ENCODE peak calls at places on chromosomes 7 and 10, in four cellular contexts. P is HCT116, A is A549, C is H1. V is an unnamed sample.

GRCh38 chr10:100670828-100671479 is 74.4 kb upstream of the PAX2 start:
- DNase-seq in P (no peak), A (peak), C (no peak), V (no peak)

GRCh38 chr7:93327006-93327633 is 95.0 kb downstream of the VPS50 start:
- DNase-seq in P (peak), A (no peak), C (no peak), V (peak)

GRCh38 chr10:69697006-69697405 is 67.0 kb downstream of the FAM241B start:
- DNase-seq in P (no peak), A (no peak), C (no peak), V (no peak)

GRCh38 chr10:7475046-7475860 is 64.4 kb upstream of the SFMBT2 start:
- DNase-seq in P (no peak), A (no peak), C (no peak), V (no peak)

GRCh38 chr10:44023517-44023916 is 361.4 kb downstream of the CXCL12 start:
- DNase-seq in P (no peak), A (no peak), C (no peak), V (no peak)

GRCh38 chr7:33420311-33420710 is 290.9 kb downstream of the BBS9 start:
- DNase-seq in P (no peak), A (no peak), C (no peak), V (no peak)

GRCh38 chr7:121329460-121330052 is 756 bp downstream of the WNT16 start:
- DNase-seq in P (no peak), A (peak), C (no peak), V (no peak)

GRCh38 chr7:151412318-151412717 is 2.5 kb upstream of the WDR86 start:
- DNase-seq in P (no peak), A (no peak), C (no peak), V (no peak)

GRCh38 chr10:17454181-17454800 is at the start of gene ST8SIA6:
- DNase-seq in P (no peak), A (peak), C (no peak), V (peak)

GRCh38 chr10:25747038-25747437 is 187.0 kb upstream of the MYO3A start:
- DNase-seq in P (no peak), A (no peak), C (no peak), V (no peak)

GRCh38 chr10:37067576-37067975 is 57.8 kb upstream of the ANKRD30A start:
- DNase-seq in P (no peak), A (peak), C (no peak), V (no peak)

GRCh38 chr10:43304687-43305333 is 37.9 kb upstream of the RASGEF1A start:
- DNase-seq in P (no peak), A (peak), C (no peak), V (peak)

GRCh38 chr7:127831312-127832212 is 179.6 kb downstream of the SND1 start:
- DNase-seq in P (no peak), A (no peak), C (no peak), V (no peak)

GRCh38 chr7:65832281-65832680 is 40.6 kb upstream of the VKORC1L1 start:
- DNase-seq in P (no peak), A (peak), C (no peak), V (peak)

GRCh38 chr10:12800302-12800701 is 201.2 kb downstream of the CCDC3 start:
- DNase-seq in P (no peak), A (no peak), C (no peak), V (no peak)

GRCh38 chr10:115936926-115937755 is 335.9 kb downstream of the GFRA1 start:
- DNase-seq in P (no peak), A (no peak), C (no peak), V (peak)

GRCh38 chr10:17428616-17429097 is 25.7 kb downstream of the ST8SIA6 start:
- DNase-seq in P (no peak), A (no peak), C (no peak), V (no peak)

GRCh38 chr10:14838582-14839304 is 637 bp downstream of the HSPA14 start:
- DNase-seq in P (no peak), A (peak), C (peak), V (no peak)

GRCh38 chr7:143954163-143954894 is at the start of gene OR2F1:
- DNase-seq in P (no peak), A (no peak), C (no peak), V (no peak)

GRCh38 chr7:108824840-108825540 is 255.3 kb downstream of the DNAJB9 start:
- DNase-seq in P (peak), A (peak), C (no peak), V (peak)

GRCh38 chr10:45071043-45071813 is 70.5 kb downstream of the ZNF22 start:
- DNase-seq in P (no peak), A (no peak), C (no peak), V (no peak)

GRCh38 chr10:92464364-92464763 is 109.5 kb downstream of the IDE start:
- DNase-seq in P (no peak), A (no peak), C (no peak), V (no peak)

DNA sequence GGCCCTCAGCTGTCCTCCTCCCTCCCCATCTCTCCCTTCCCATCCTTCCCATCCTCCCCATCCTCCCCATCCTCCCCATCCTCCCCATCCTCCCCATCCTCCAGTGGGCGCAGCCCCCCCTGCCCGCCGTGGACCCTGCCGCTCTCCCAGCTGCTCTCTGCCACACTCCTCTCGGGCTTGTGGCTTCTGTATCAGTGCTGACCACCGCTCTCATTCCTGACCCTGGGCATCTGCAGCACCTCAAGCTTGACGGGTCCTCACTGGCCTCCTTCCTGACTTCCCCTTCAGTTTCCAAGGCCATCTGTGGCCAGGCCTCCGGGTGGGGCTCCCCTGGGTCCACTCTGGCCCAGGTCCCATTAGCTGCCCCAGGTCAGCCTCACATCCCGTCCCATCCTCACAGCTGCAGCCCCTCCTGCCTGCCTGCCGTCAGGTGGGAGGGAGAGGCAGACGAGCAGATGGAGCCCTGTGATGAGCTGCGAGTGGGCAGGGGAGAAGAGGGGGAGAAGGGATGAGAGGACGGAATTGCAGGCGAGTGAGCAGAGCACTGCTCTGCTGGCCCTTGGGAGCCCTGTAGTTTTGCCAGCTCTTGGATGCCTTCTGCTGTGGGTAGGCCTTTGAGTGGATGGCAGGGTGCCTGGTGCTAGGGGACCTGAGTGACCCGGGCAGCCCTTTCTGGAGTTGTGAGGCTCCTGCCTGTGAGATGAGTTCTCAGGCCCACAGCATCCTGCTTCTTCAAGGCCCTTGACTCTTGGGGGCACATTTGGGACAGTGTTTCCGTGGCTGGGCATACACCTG is 35.8 kb downstream of the LHPP start:
- DNase-seq in P (no peak), A (no peak), C (no peak), V (no peak)
- TF ChIP-seq CEBPB in P (no peak), A (no peak), C (no peak), V (no peak)

GRCh38 chr10:119301397-119301796 is 94.0 kb downstream of the GRK5 start:
- DNase-seq in P (no peak), A (no peak), C (no peak), V (peak)
- TF ChIP-seq CEBPB in P (no peak), A (no peak), C (no peak), V (no peak)

GRCh38 chr7:113890326-113891030 is 28.3 kb downstream of the PPP1R3A start:
- DNase-seq in P (no peak), A (no peak), C (no peak), V (peak)

GRCh38 chr7:113891031-113891350 is 27.8 kb downstream of the PPP1R3A start:
- DNase-seq in P (no peak), A (no peak), C (no peak), V (no peak)

GRCh38 chr7:113891828-113892227 is 27.0 kb downstream of the PPP1R3A start:
- DNase-seq in P (no peak), A (no peak), C (no peak), V (peak)

DNA sequence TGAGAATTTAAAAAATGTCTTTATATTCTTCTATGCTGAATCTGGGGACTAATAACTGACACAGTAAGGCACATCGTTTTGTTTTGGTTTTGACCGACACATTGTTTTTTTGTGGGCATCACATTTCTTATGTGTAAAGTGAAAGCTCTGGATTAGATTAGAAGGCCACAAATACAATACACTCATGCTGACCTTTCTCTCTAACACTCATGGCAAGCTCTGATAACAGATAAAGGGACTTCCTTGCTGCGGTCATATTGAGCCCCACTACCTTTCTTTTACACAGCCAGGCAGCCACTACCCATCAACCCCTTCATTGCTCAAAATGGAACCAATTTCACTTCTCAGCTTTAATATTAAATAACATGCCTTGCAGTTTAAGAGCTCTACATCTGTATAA is 26.0 kb downstream of the PPP1R3A start:
- DNase-seq in P (no peak), A (no peak), C (no peak), V (no peak)
- TF ChIP-seq CEBPB in P (no peak), A (no peak), C (no peak), V (no peak)

GRCh38 chr10:131162211-131162610 is 149.3 kb downstream of the TCERG1L start:
- DNase-seq in P (no peak), A (no peak), C (no peak), V (no peak)

GRCh38 chr10:131161087-131161486 is 150.4 kb downstream of the TCERG1L start:
- DNase-seq in P (no peak), A (no peak), C (no peak), V (no peak)

GRCh38 chr10:131162866-131163265 is 148.7 kb downstream of the TCERG1L start:
- DNase-seq in P (no peak), A (no peak), C (no peak), V (no peak)

GRCh38 chr10:131165092-131165491 is 146.4 kb downstream of the TCERG1L start:
- DNase-seq in P (no peak), A (no peak), C (no peak), V (no peak)

DNA sequence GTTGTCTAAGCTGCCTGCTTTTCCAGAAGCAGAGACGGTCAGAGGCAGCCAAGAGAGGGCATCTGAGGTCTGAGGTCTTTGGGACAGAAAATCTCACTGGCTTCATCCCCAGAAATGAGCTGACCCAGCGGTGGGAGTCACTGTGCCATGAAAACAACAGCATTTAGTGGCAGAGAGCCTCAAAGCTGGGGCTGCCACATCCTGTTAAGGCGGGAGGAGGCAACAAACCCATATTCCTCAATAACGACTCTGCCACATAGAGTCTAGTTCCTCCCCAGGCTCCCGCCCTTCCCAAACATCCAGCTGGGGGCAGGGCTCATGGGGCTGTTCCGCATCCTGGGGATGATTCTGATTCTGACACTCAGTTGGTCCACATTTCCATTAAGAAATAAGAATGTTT is 148.1 kb downstream of the TCERG1L start:
- DNase-seq in P (no peak), A (no peak), C (no peak), V (no peak)
- TF ChIP-seq CEBPB in P (no peak), A (no peak), C (no peak), V (no peak)

GRCh38 chr10:126352446-126352845 is 35.8 kb downstream of the ADAM12 start:
- DNase-seq in P (no peak), A (no peak), C (no peak), V (no peak)
- TF ChIP-seq CEBPB in P (no peak), A (no peak), C (no peak), V (no peak)

DNA sequence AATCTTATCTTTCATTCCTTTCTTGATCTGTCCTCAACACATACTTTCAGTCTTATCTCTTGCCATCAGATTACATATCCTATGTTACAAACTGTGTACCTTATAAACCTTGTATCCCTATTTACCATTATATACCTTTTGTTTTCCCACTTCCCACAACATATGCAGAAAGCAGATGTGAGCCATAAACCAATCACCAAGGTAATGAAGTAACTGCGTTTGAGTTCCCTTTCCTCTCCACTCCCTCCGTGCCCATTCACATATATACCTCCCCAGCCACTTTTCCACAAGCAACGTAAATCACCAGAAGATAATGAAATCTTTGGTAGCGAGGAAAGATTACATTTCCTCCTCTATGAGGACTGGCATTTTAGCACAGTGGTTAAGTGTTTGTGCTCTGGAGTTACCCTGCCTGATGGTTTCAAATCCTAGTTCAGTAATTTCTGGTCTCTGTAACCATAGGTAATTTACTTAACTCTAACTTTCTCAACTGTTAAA is 55.5 kb upstream of the PHF14 start:
- DNase-seq in P (no peak), A (no peak), C (no peak), V (no peak)
- TF ChIP-seq CEBPB in P (no peak), A (no peak), C (no peak), V (no peak)

DNA sequence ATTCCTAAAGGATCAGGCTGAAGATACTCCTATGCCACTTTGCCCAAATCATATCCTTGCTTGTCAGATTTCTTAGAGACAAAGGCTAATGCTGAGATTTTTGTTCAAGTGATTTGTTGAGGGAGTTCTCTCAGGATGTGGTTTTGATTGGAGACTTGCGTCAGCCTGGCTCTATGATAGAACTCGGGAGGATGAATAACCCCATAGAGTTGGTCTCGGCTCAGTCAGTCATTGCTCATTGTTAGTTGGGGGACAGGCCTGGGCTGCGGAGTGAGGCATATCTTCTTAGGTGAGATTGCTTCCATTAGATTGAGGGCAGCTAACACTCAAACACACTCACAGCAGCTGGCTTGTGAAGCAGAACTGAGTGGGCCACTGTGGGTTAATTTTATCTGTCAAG is 203.4 kb downstream of the KIF20B start:
- DNase-seq in P (no peak), A (no peak), C (no peak), V (no peak)
- TF ChIP-seq CEBPB in P (no peak), A (no peak), C (no peak), V (no peak)

GRCh38 chr10:67550838-67551402 is 145.1 kb downstream of the CTNNA3 start:
- DNase-seq in P (no peak), A (no peak), C (no peak), V (no peak)

GRCh38 chr10:67553266-67553665 is 142.7 kb downstream of the CTNNA3 start:
- DNase-seq in P (no peak), A (no peak), C (no peak), V (peak)

GRCh38 chr10:67550042-67550441 is 146.0 kb downstream of the CTNNA3 start:
- DNase-seq in P (no peak), A (no peak), C (no peak), V (peak)

GRCh38 chr10:67549390-67549789 is 146.6 kb downstream of the CTNNA3 start:
- DNase-seq in P (no peak), A (no peak), C (no peak), V (peak)
- TF ChIP-seq CEBPB in P (no peak), A (no peak), C (no peak), V (no peak)

GRCh38 chr10:490891-491571 is 198.4 kb downstream of the DIP2C start:
- DNase-seq in P (no peak), A (no peak), C (no peak), V (peak)
- TF ChIP-seq CEBPB in P (no peak), A (no peak), C (peak), V (peak)

GRCh38 chr10:4607681-4608080 is 218.3 kb upstream of the AKR1E2 start:
- DNase-seq in P (no peak), A (no peak), C (no peak), V (no peak)
- TF ChIP-seq CEBPB in P (no peak), A (no peak), C (no peak), V (no peak)

V was measured in IMR-90.